ENCODE peak calls at places on chromosomes 13 and 19, in four cellular contexts. I, S, V and P are unnamed samples.

GRCh38 chr19:55160128-55160985 is 2.8 kb upstream of the TNNI3 start:
- DNase-seq in I (peak; percentile 79), V (peak; percentile 67), S (peak; percentile 29), P (peak; percentile 78)

GRCh38 chr19:35696835-35697234 is 7.5 kb upstream of the ZBTB32 start:
- DNase-seq in V (no peak), I (no peak), S (no peak), P (no peak)

GRCh38 chr19:3176715-3177501 is 1.7 kb upstream of the S1PR4 start:
- DNase-seq in S (peak; percentile 63), I (no peak), V (peak; percentile 67), P (peak; percentile 72)

GRCh38 chr13:80173224-80173623 is 167.7 kb downstream of the SPRY2 start:
- DNase-seq in I (no peak), V (no peak), S (no peak), P (no peak)

GRCh38 chr13:48748681-48749080 is 95.0 kb downstream of the CYSLTR2 start:
- DNase-seq in S (no peak), V (peak; percentile 23), I (no peak), P (no peak)

GRCh38 chr13:59497845-59498244 is 665.9 kb downstream of the DIAPH3 start:
- DNase-seq in S (no peak), V (no peak), I (no peak), P (no peak)

GRCh38 chr19:43901395-43902390 is 33.4 kb downstream of the ZNF45 start:
- DNase-seq in V (peak; percentile 88), I (peak; percentile 72), S (peak; percentile 87), P (peak; percentile 68)

GRCh38 chr13:109785141-109785891 is 1.1 kb downstream of the IRS2 start:
- DNase-seq in S (peak; percentile 57), I (no peak), V (peak; percentile 57), P (no peak)

GRCh38 chr13:100842136-100842535 is 167.5 kb upstream of the TMTC4 start:
- DNase-seq in V (no peak), I (no peak), S (no peak), P (no peak)

GRCh38 chr13:44758595-44759221 is 182.6 kb upstream of the TSC22D1 start:
- DNase-seq in V (peak; percentile 98), I (no peak), S (peak; percentile 97), P (peak; percentile 86)

GRCh38 chr19:14310055-14310454 is 71.2 kb upstream of the ADGRE5 start:
- DNase-seq in S (no peak), I (no peak), V (no peak), P (no peak)

GRCh38 chr13:111043575-111043982 is 71.5 kb upstream of the ARHGEF7 start:
- DNase-seq in S (peak; percentile 12), V (no peak), I (no peak), P (peak; percentile 53)

GRCh38 chr19:35860818-35861639 is 4.3 kb downstream of the KIRREL2 start:
- DNase-seq in I (no peak), S (no peak), V (no peak), P (no peak)

GRCh38 chr13:57045816-57046691 is 94.7 kb upstream of the PRR20A start:
- DNase-seq in S (no peak), V (no peak), I (no peak), P (no peak)

DNA sequence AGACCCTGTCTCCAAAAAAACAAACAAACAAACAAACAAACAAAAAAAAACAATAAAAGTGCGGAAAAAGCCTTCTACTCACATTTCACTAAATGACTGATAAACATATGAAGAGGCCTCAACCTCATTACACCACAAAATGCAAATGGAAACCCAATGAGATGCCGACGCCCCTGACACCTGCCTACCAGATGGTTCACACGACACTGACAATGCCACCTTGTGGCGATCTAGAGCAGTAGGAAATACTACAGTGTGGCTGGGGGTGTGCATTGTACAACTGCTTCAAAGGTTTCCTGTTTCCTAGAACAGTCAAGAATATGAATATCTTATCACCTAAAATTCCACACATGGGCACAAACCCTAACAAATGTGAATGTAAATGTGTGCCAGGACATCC is 14.0 kb downstream of the SCGB2B2 start:
- DNase-seq in V (no peak), I (no peak), S (no peak), P (peak; percentile 12)
- TF ChIP-seq CTCF in V (no peak), I (no peak), S (no peak), P (peak; percentile 74)

DNA sequence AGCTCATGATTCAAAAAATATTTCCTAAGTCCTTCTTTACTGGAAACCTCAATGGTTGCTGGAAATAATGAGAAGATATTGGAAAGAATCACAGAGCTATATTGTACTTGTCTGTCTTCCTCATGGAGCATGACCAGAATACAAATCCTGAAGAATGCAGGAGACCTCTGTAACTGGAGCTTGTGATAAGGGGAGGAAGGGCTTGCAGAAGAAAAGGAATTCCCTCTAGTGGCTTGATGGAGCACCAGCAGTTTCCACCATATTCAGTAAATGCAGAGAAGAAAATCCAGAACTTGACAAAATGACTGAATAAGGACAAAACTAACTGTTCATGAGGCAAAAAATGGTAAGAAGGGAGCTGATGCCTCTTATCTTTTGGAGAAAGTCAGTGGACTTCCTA is 1333.1 kb downstream of the EFNB2 start:
- DNase-seq in S (peak; percentile 55), V (peak; percentile 47), I (no peak), P (no peak)
- TF ChIP-seq CTCF in S (peak; percentile 65), V (peak; percentile 54), I (no peak), P (peak; percentile 68)

DNA sequence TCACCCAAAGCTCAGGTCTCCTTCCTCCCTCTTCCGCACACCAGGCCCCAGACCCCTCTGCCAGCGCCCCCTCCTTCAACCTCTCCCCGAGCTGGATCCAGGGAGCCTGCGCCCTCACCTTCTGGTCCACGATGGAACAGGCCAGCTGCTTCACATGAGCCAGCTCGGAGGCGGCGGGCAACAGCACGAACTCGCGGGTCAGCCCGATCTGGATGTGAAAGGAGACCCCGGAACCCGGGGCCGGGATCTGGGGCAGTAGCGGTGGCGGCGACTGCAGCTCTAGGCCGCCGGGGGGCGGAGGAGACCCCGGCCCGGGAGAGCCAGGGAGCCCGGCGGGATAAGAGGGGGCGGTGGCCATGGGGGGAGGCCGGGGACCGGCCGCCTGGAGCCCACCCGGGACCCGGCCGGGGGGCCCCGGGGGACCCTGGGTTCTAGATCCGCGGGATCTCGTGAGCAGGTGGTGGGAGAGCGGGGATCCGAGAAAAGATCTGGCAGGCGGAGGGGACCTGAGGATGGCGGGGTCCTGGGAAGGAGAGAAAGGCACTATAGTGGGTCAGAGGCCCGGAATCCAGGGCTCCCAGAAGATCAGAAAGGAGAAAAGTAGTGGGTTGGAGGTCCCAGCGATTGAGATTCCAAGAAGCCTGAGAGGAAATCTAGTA is 772 bp downstream of the PRKD2 start:
- DNase-seq in V (no peak), S (no peak), I (no peak), P (no peak)
- TF ChIP-seq CTCF in V (no peak), S (no peak), I (no peak), P (peak; percentile 30)

GRCh38 chr19:7918615-7919421 is 1.3 kb upstream of the SNAPC2 start:
- DNase-seq in I (no peak), V (no peak), S (no peak), P (no peak)

GRCh38 chr19:7916137-7916907 is 1.7 kb downstream of the TGFBR3L start:
- DNase-seq in S (no peak), I (no peak), V (no peak), P (peak; percentile 21)

GRCh38 chr19:7915250-7916136 is 863 bp downstream of the TGFBR3L start:
- DNase-seq in V (no peak), I (no peak), S (no peak), P (no peak)

GRCh38 chr19:7916908-7917291 is 2.3 kb downstream of the TGFBR3L start:
- DNase-seq in V (no peak), S (no peak), I (no peak), P (no peak)

GRCh38 chr19:7917292-7918061 is 2.7 kb upstream of the SNAPC2 start:
- DNase-seq in V (peak; percentile 45), S (peak; percentile 19), I (no peak), P (peak; percentile 32)
- TF ChIP-seq CTCF in V (peak; percentile 53), S (peak; percentile 10), I (no peak), P (peak; percentile 75)

GRCh38 chr13:76386316-76386715 is 499.9 kb downstream of the KCTD12 start:
- DNase-seq in V (no peak), S (no peak), I (no peak), P (no peak)
- TF ChIP-seq CTCF in V (no peak), S (no peak), I (no peak), P (no peak)

DNA sequence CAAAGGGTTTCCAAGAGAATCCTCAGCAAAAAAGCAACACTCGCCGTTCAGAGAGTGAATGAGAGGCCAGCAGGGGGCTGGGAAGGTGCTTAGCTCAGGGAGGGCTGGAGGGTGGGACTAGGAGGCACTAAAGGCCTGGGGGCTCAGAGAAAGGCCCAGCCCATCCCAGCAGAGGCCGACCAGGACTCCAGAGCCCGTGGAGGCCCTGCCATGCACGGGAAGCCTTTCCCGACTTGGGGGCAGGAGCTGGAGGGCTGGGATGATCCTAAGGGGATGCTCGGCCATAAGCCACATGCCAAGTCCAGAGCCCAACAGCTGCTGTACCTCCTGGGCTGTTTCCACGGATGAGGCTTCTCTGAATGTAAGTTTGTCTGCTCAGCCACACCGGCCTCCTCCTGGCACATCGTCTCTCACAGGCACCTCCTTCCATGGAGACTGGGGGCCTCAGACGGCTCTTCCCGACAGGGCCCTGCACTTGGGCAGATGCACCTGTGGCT is 19.5 kb downstream of the RASA3 start:
- DNase-seq in V (no peak), I (peak; percentile 5), S (no peak), P (no peak)
- TF ChIP-seq CTCF in V (no peak), I (no peak), S (no peak), P (peak; percentile 33)

DNA sequence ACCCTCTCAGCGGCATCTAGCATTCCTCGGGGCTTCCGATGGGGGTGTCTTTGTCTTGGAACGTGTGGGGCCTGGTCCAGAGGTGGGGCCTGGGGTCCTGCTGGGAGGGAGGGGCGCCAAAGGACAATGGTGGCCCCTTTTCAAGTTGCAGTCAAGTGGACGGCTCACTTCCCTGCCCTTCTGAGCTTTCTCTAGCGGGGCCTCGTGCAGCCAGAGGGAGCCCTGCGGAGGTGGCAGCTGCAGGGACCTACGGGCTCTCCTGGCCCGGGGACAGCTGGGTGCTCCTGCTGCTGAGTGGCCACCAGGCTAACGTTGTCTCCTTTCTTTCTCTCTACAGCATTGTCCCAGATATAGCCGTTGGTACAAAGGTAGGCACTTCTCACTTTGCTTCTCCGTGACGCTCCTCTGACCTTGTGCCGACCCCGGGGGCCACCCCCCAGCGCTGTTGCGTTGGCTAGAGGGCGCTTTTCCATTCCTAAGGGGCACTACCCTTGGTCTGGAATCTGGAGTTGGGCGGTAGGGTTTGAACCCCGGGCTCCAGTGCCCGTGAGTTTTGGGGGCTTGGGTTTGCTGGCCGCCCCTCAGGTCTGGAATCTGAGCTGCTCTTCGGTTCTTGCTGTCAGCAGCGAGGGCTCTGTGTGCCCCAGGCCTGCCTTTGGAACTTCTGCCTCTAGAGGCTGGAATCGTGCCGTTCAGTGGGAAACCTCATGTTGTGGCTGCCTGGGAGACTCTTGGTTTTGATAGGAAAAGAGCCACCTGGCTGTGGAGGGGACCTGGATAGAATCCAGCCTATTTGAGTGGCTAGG is 2.0 kb downstream of the PTBP1 start:
- DNase-seq in S (peak; percentile 51), I (no peak), V (peak; percentile 49), P (peak; percentile 41)
- TF ChIP-seq CTCF in S (peak; percentile 13), I (no peak), V (peak; percentile 36), P (peak; percentile 64)